ENCODE peak calls at places on chromosomes 6 and 20, in four cellular contexts. T is A549, C is gastrocnemius medialis, B is heart left ventricle. X is an unnamed sample.

GRCh38 chr6:69398311-69398710 is 398.5 kb downstream of the LMBRD1 start:
- DNase-seq in T (no peak), C (no peak), B (no peak), X (no peak)

GRCh38 chr6:71419954-71420692 is 131.5 kb downstream of the OGFRL1 start:
- DNase-seq in T (no peak), C (peak; percentile 71), B (peak; percentile 62), X (peak; percentile 35)

GRCh38 chr6:150628908-150629307 is 29.2 kb downstream of the PLEKHG1 start:
- DNase-seq in T (no peak), C (no peak), B (no peak), X (no peak)

GRCh38 chr20:48738399-48739304 is 89.1 kb downstream of the PREX1 start:
- DNase-seq in T (no peak), C (no peak), B (no peak), X (no peak)

GRCh38 chr20:36264426-36265246 is 28.4 kb downstream of the AAR2 start:
- DNase-seq in T (no peak), C (no peak), B (no peak), X (no peak)

GRCh38 chr6:135935951-135936601 is 84.6 kb downstream of the PDE7B start:
- DNase-seq in T (peak; percentile 27), C (no peak), B (peak; percentile 56), X (no peak)

GRCh38 chr6:51932956-51933355 is 154.5 kb downstream of the PKHD1 start:
- DNase-seq in T (no peak), C (no peak), B (no peak), X (no peak)

GRCh38 chr6:109867009-109867969 is 110.8 kb upstream of the GPR6 start:
- DNase-seq in T (no peak), C (no peak), B (peak; percentile 31), X (peak; percentile 58)

GRCh38 chr20:10603971-10604864 is 69.6 kb downstream of the JAG1 start:
- DNase-seq in T (peak; percentile 85), C (peak; percentile 74), B (peak; percentile 69), X (no peak)

GRCh38 chr6:4668271-4669179 is 107.7 kb upstream of the CDYL start:
- DNase-seq in T (no peak), C (no peak), B (no peak), X (no peak)

GRCh38 chr6:144294016-144294415 is 8.9 kb downstream of the UTRN start:
- DNase-seq in T (no peak), C (no peak), B (no peak), X (no peak)

GRCh38 chr6:44598679-44599078 is 211.2 kb downstream of the CDC5L start:
- DNase-seq in T (no peak), C (no peak), B (no peak), X (no peak)

GRCh38 chr6:2714359-2714895 is 36.3 kb downstream of the MYLK4 start:
- DNase-seq in T (no peak), C (peak; percentile 36), B (no peak), X (no peak)

GRCh38 chr6:163404825-163405265 is 9.7 kb upstream of the QKI start:
- DNase-seq in T (no peak), C (peak; percentile 55), B (peak; percentile 56), X (no peak)

GRCh38 chr6:22035690-22036089 is 261.1 kb downstream of the PRL start:
- DNase-seq in T (no peak), C (no peak), B (no peak), X (no peak)
- H3K9me3 ChIP-seq in T (peaks cover 5% of the 10 kb centered on the region), C (no peaks in the 10 kb centered on the region), B (no peaks in the 10 kb centered on the region), X (peaks cover 4% of the 10 kb centered on the region)

GRCh38 chr20:57476641-57477461 is 48.1 kb downstream of the CTCFL start:
- DNase-seq in T (no peak), C (no peak), B (no peak), X (no peak)
- TF ChIP-seq CTCF in T (no peak), C (no peak), B (no peak), X (no peak)

GRCh38 chr6:111600154-111600553 is 5.5 kb downstream of the TRAF3IP2 start:
- DNase-seq in T (no peak), C (no peak), B (no peak), X (no peak)

GRCh38 chr6:111603648-111604047 is 2.0 kb downstream of the TRAF3IP2 start:
- DNase-seq in T (no peak), C (no peak), B (no peak), X (no peak)

GRCh38 chr6:111602481-111603404 is 2.9 kb downstream of the TRAF3IP2 start:
- DNase-seq in T (no peak), C (peak; percentile 92), B (peak; percentile 85), X (no peak)

GRCh38 chr6:111600588-111601440 is 4.9 kb downstream of the TRAF3IP2 start:
- DNase-seq in T (no peak), C (no peak), B (no peak), X (no peak)

DNA sequence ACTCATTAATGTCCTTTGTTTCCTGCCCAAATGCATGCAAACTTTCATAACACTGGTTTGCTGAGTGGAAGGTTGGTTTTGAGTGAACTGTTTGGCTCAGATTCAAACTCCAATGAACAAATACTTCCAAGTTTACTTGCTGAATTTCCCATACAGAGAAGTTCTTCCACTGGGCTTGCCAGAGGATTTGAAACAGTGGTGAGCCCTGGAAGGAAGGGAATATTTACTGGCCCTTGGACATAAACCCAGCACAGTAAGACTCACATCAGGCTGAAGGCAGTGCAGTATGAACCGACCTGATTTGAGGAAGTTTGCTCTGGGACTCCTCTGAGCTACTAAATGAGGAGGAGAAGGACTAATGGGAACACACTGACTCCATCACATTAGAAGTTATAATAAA is 3.8 kb downstream of the TRAF3IP2 start:
- DNase-seq in T (no peak), C (peak; percentile 51), B (no peak), X (no peak)
- TF ChIP-seq POLR2A in T (no peak), C (peak; percentile 26), B (no peak), X (no peak)

GRCh38 chr20:60627751-60628565 is 624.1 kb upstream of the CDH4 start:
- DNase-seq in T (no peak), C (no peak), B (no peak), X (no peak)
- H3K9me3 ChIP-seq in T (no peaks in the 10 kb centered on the region), C (no peaks in the 10 kb centered on the region), B (no peaks in the 10 kb centered on the region), X (no peaks in the 10 kb centered on the region)

DNA sequence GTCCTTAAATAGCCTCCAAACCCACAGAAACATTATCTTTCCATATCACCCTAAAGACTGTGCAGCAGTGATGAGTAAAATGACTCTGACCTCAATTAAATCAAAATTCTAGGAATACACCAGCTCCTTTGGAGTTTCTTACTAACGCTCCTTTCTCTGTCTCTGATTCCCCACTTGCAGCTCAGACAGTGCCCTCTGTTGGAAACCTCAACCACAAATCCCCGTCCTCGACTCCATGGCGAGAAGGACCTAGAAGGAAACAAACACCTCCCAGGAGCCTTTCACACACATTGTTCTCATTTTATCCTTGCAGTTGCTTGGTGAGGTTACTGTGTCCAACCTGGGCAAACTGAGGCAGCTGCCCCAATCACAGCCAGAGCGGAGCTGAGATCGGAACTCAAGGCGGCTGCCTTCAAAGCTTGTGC is 17.7 kb upstream of the PARD6B start:
- DNase-seq in T (no peak), C (no peak), B (no peak), X (no peak)
- TF ChIP-seq CTCF in T (peak; percentile 40), C (no peak), B (peak; percentile 32), X (peak; percentile 15)

DNA sequence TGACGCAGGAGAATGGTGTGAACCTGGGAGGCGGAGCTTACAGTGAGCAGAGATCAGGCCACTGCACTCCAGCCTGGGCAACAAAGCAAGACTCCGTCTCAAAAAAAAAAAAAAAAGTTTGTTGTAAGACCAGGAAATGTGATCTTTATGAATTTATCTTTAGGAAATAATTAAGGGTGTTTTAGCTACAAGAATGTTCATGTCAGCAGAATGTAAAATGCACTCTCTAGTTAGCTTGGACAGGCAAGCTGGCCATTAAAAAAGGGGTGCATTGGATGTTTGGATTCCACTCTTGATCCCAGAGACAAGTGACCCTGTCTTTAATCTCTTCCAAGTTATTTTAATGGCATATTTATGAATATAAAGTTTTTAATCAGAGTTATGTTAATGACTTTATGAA is 19.6 kb downstream of the ENPP3 start:
- DNase-seq in T (no peak), C (no peak), B (no peak), X (no peak)
- TF ChIP-seq POLR2A in T (no peak), C (no peak), B (no peak), X (no peak)

GRCh38 chr6:140193269-140193668 is 818.8 kb upstream of the CITED2 start:
- DNase-seq in T (no peak), C (no peak), B (no peak), X (no peak)
- H3K9me3 ChIP-seq in T (no peaks in the 10 kb centered on the region), C (no peaks in the 10 kb centered on the region), B (peaks cover 3% of the 10 kb centered on the region), X (peaks cover 46% of the 10 kb centered on the region)